ENCODE peak calls at places on chromosomes 5 and 9, in nine cellular contexts. M is A549, H is HepG2, G is GM12878, B is H1, P is ovary, Y is sigmoid colon, W is tibial nerve, A is SK-N-SH. E is an unnamed sample.

GRCh38 chr5:163880307-163880706 is 374.9 kb downstream of the MAT2B start:
- DNase-seq in M (no peak), H (no peak), G (no peak), B (no peak), P (no peak), Y (no peak), W (no peak), A (no peak), E (no peak)

GRCh38 chr5:40879163-40879942 is 29.9 kb upstream of the C7 start:
- DNase-seq in M (peak; percentile 27), H (peak; percentile 10), G (no peak), B (no peak), P (no peak), Y (no peak), W (no peak), A (peak; percentile 41), E (no peak)

GRCh38 chr5:171127314-171127713 is 181.7 kb upstream of the TLX3 start:
- DNase-seq in M (no peak), H (no peak), G (no peak), B (no peak), P (no peak), Y (no peak), W (no peak), A (no peak), E (no peak)

GRCh38 chr5:147481376-147481775 is 28.5 kb downstream of the DPYSL3 start:
- DNase-seq in M (no peak), H (no peak), G (no peak), B (no peak), P (no peak), Y (no peak), W (no peak), A (no peak), E (no peak)

GRCh38 chr5:157269165-157269671 is 3.3 kb downstream of the CYFIP2 start:
- DNase-seq in M (no peak), H (no peak), G (no peak), B (no peak), P (no peak), Y (no peak), W (no peak), A (no peak), E (no peak)

GRCh38 chr9:124507880-124508432 is 757 bp upstream of the NR5A1 start:
- DNase-seq in M (no peak), H (no peak), G (no peak), B (no peak), P (no peak), Y (no peak), W (no peak), A (peak; percentile 15), E (no peak)

GRCh38 chr9:2697492-2697891 is 19.8 kb upstream of the KCNV2 start:
- DNase-seq in M (no peak), H (no peak), G (peak; percentile 75), B (no peak), P (no peak), Y (no peak), W (no peak), A (no peak), E (no peak)

GRCh38 chr9:133701321-133701980 is 36.7 kb downstream of the SARDH start:
- DNase-seq in M (no peak), H (no peak), G (no peak), B (no peak), P (no peak), Y (peak; percentile 48), W (no peak), A (no peak), E (no peak)

GRCh38 chr5:164224772-164225171 is 719.4 kb downstream of the MAT2B start:
- DNase-seq in M (no peak), H (no peak), G (no peak), B (no peak), P (no peak), Y (no peak), W (no peak), A (no peak), E (no peak)

GRCh38 chr5:90530736-90531487 is 1.5 kb upstream of the LYSMD3 start:
- DNase-seq in M (no peak), H (no peak), G (no peak), B (no peak), P (no peak), Y (no peak), W (no peak), A (no peak), E (no peak)

GRCh38 chr5:112174959-112175594 is 244.0 kb downstream of the EPB41L4A start:
- DNase-seq in M (peak; percentile 63), H (peak; percentile 18), G (no peak), B (no peak), P (no peak), Y (no peak), W (no peak), A (peak; percentile 67), E (no peak)

GRCh38 chr5:143188083-143188482 is 215.4 kb downstream of the NR3C1 start:
- DNase-seq in M (no peak), H (no peak), G (no peak), B (no peak), P (no peak), Y (no peak), W (no peak), A (no peak), E (no peak)

GRCh38 chr5:150753863-150754262 is 5.0 kb downstream of the DCTN4 start:
- DNase-seq in M (no peak), H (no peak), G (no peak), B (no peak), P (no peak), Y (no peak), W (no peak), A (no peak), E (no peak)

GRCh38 chr9:121192959-121193645 is 8.6 kb downstream of the RAB14 start:
- DNase-seq in M (no peak), H (no peak), G (no peak), B (no peak), P (no peak), Y (no peak), W (no peak), A (no peak), E (no peak)

GRCh38 chr9:16705121-16705604 is 165.3 kb downstream of the BNC2 start:
- DNase-seq in M (peak; percentile 99), H (no peak), G (no peak), B (peak; percentile 70), P (peak; percentile 77), Y (peak; percentile 93), W (peak; percentile 72), A (peak; percentile 20), E (peak; percentile 34)

GRCh38 chr9:91273853-91274552 is 87.7 kb downstream of the AUH start:
- DNase-seq in M (peak; percentile 18), H (peak; percentile 6), G (no peak), B (no peak), P (no peak), Y (no peak), W (no peak), A (no peak), E (no peak)

GRCh38 chr5:83049370-83049863 is 27.8 kb downstream of the TMEM167A start:
- DNase-seq in M (no peak), H (no peak), G (no peak), B (no peak), P (no peak), Y (no peak), W (no peak), A (no peak), E (no peak)

GRCh38 chr9:71928806-71929205 is 17.4 kb downstream of the C9orf85 start:
- DNase-seq in M (no peak), H (no peak), G (no peak), B (no peak), P (no peak), Y (no peak), W (no peak), A (no peak), E (no peak)

GRCh38 chr5:138503487-138504270 is 38.4 kb downstream of the EGR1 start:
- DNase-seq in M (peak; percentile 67), H (peak; percentile 56), G (peak; percentile 17), B (no peak), P (peak; percentile 27), Y (no peak), W (no peak), A (peak; percentile 70), E (peak; percentile 44)

GRCh38 chr9:124242331-124243194 is 15.2 kb upstream of the NEK6 start:
- DNase-seq in M (no peak), H (no peak), G (no peak), B (no peak), P (peak; percentile 25), Y (peak; percentile 74), W (no peak), A (no peak), E (no peak)

GRCh38 chr5:176353533-176353932 is 8.0 kb downstream of the KIAA1191 start:
- DNase-seq in M (no peak), H (no peak), G (no peak), B (no peak), P (no peak), Y (no peak), W (no peak), A (no peak), E (no peak)
- TF ChIP-seq EP300 in M (no peak), H (no peak), G (no peak), B (no peak), P (no peak), Y (no peak), W (no peak), A (no peak), E (no peak)

GRCh38 chr5:39624268-39624886 is 199.6 kb upstream of the DAB2 start:
- DNase-seq in M (peak; percentile 29), H (peak; percentile 47), G (peak; percentile 11), B (no peak), P (no peak), Y (no peak), W (no peak), A (no peak), E (peak; percentile 47)
- H3K4me3 ChIP-seq in M (no peak overlapping the region), H (no peak overlapping the region), G (no peak overlapping the region), B (no peak overlapping the region), P (no peak overlapping the region), Y (no peak overlapping the region), W (no peak overlapping the region), A (no peak overlapping the region), E (no peak overlapping the region)

GRCh38 chr9:128341435-128341849 is 1.1 kb downstream of the SLC27A4 start:
- DNase-seq in M (peak; percentile 84), H (peak; percentile 68), G (no peak), B (no peak), P (no peak), Y (peak; percentile 80), W (no peak), A (peak; percentile 84), E (peak; percentile 72)
- TF ChIP-seq EP300 in M (no peak), H (no peak), G (no peak), B (no peak), P (no peak), Y (no peak), W (no peak), A (no peak), E (no peak)

DNA sequence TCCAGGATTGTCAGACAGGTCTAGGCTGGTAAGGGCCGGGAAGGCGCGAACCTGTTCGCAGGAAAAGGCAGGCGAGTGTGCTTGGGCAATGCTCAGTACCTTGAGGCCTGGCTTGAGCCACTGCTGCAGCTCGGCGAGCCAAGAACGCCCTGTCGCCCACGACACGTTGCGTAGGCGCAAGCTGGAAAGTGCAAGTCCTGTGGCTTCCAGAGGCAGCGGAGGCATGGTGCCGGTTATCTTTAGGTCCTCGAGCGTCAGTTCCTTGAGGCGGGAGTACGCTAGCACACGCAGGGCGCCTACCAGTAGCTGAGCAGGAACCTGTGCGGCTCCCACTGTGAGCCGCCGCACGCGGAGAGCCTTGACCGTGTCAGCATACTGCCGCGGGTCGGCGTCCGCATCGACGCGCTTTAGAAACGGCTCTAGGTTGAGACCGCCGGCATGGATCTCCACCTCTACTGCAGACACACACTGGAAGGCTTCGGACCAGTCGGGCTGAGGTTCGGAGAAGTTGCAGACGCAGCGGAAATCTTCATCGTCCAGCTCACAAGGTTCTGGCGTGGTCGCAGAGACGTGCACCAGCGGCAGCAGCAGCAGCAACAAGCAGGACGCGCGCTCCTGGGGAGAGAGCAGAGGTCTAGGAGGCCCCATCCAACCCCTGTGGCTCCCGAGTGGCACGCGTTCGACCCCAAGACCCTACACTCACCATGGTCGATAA is 452 bp downstream of the CD14 start:
- DNase-seq in M (no peak), H (no peak), G (no peak), B (no peak), P (peak; percentile 55), Y (peak; percentile 81), W (peak; percentile 23), A (no peak), E (peak; percentile 58)
- H3K4me3 ChIP-seq in M (peak overlapping the region; percentile 5), H (no peak overlapping the region), G (peak overlapping the region; percentile 58), B (no peak overlapping the region), P (peak overlapping the region; percentile 46), Y (peak overlapping the region; percentile 60), W (peak overlapping the region; percentile 57), A (no peak overlapping the region), E (peak overlapping the region; percentile 57)

E was measured in stomach.